ENCODE peak calls at places on chromosome 14, in seven cellular contexts. X, B, V, U, H, Z and J are unnamed samples.

GRCh38 chr14:61662437-61663311 is 32.6 kb upstream of the HIF1A start:
- DNase-seq in X (peak), B (peak), V (peak), U (no peak), H (peak), Z (peak), J (peak)

GRCh38 chr14:23559010-23559920 is 3.2 kb downstream of the THTPA start:
- DNase-seq in X (no peak), B (no peak), V (peak), U (no peak), H (peak), Z (peak), J (peak)

GRCh38 chr14:63174760-63175191 is 29.5 kb upstream of the RHOJ start:
- DNase-seq in X (peak), B (no peak), V (peak), U (peak), H (peak), Z (peak), J (peak)

GRCh38 chr14:65927871-65928270 is 515.3 kb downstream of the FUT8 start:
- DNase-seq in X (no peak), B (no peak), V (no peak), U (no peak), H (no peak), Z (no peak), J (no peak)

GRCh38 chr14:33916663-33917565 is 34.0 kb downstream of the EGLN3 start:
- DNase-seq in X (no peak), B (no peak), V (no peak), U (no peak), H (peak), Z (no peak), J (no peak)

GRCh38 chr14:53947452-53948180 is 9.0 kb downstream of the BMP4 start:
- DNase-seq in X (no peak), B (no peak), V (peak), U (no peak), H (no peak), Z (no peak), J (peak)

GRCh38 chr14:26528415-26529182 is 69.2 kb downstream of the NOVA1 start:
- DNase-seq in X (no peak), B (no peak), V (no peak), U (no peak), H (no peak), Z (no peak), J (no peak)

GRCh38 chr14:93719234-93719633 is 69.1 kb downstream of the PRIMA1 start:
- DNase-seq in X (no peak), B (no peak), V (no peak), U (no peak), H (no peak), Z (no peak), J (no peak)

GRCh38 chr14:24098927-24099813 is 5.1 kb downstream of the PCK2 start:
- DNase-seq in X (no peak), B (no peak), V (no peak), U (no peak), H (no peak), Z (no peak), J (no peak)

GRCh38 chr14:39372656-39373055 is 59.6 kb downstream of the FBXO33 start:
- DNase-seq in X (no peak), B (no peak), V (no peak), U (no peak), H (no peak), Z (no peak), J (no peak)

GRCh38 chr14:100592461-100592871 is 5.2 kb upstream of the BEGAIN start:
- DNase-seq in X (no peak), B (no peak), V (no peak), U (no peak), H (no peak), Z (no peak), J (no peak)
- TF ChIP-seq JUND in X (no peak), B (no peak), V (no peak), U (no peak), H (no peak), Z (no peak), J (no peak)

GRCh38 chr14:76422662-76423061 is 46.7 kb downstream of the ESRRB start:
- DNase-seq in X (no peak), B (no peak), V (no peak), U (no peak), H (no peak), Z (no peak), J (no peak)

GRCh38 chr14:76420827-76421226 is 44.9 kb downstream of the ESRRB start:
- DNase-seq in X (no peak), B (no peak), V (no peak), U (no peak), H (no peak), Z (no peak), J (no peak)

GRCh38 chr14:76419399-76419798 is 43.5 kb downstream of the ESRRB start:
- DNase-seq in X (no peak), B (no peak), V (no peak), U (no peak), H (no peak), Z (no peak), J (no peak)

GRCh38 chr14:76423534-76423933 is 47.6 kb downstream of the ESRRB start:
- DNase-seq in X (no peak), B (no peak), V (peak), U (no peak), H (no peak), Z (no peak), J (no peak)

GRCh38 chr14:76421662-76422061 is 45.7 kb downstream of the ESRRB start:
- DNase-seq in X (no peak), B (no peak), V (no peak), U (no peak), H (no peak), Z (peak), J (no peak)
- TF ChIP-seq JUND in X (no peak), B (no peak), V (no peak), U (no peak), H (no peak), Z (no peak), J (no peak)

GRCh38 chr14:105746124-105746514 is 219.7 kb downstream of the TMEM121 start:
- DNase-seq in X (no peak), B (no peak), V (no peak), U (no peak), H (no peak), Z (no peak), J (no peak)
- TF ChIP-seq JUND in X (no peak), B (no peak), V (no peak), U (no peak), H (no peak), Z (no peak), J (no peak)

DNA sequence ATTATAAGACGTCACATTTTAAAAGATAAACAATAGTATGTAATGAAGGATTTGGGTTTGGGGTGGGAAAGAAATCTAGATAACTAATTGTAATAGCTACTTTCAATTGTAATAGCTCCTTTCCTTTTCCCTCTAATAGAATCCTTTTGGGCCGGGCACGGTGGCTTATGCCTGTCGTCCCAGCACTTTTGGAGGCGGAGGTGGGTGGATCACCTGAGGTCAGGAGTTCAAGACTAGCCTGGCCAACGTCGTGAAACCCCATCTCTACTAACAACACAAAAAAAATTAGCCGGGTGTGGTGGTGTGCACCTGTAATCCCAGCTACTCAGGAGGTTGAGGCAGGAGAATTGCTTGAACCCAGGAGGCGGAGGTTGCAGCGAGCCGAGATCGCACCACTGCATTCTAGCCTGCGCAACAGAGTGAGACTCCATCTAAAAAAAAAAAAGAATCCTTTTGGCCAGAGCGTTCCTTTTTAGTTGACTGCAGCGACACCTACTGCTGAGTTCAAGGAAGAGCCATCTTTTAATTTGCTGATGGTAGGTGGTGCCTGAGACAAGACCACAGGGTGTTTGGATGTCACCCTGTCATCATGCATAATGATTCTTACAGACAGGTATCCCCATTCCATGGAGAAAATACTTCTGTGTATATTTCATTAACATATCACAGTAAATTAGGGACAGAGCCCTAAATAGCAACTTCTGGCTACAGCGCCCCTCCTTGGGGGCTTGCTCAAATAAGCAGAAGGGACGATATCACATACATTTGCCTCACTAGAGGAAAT is 79.5 kb downstream of the ARMH4 start:
- DNase-seq in X (peak), B (peak), V (peak), U (no peak), H (peak), Z (peak), J (peak)
- TF ChIP-seq JUND in X (no peak), B (no peak), V (no peak), U (no peak), H (no peak), Z (no peak), J (no peak)

DNA sequence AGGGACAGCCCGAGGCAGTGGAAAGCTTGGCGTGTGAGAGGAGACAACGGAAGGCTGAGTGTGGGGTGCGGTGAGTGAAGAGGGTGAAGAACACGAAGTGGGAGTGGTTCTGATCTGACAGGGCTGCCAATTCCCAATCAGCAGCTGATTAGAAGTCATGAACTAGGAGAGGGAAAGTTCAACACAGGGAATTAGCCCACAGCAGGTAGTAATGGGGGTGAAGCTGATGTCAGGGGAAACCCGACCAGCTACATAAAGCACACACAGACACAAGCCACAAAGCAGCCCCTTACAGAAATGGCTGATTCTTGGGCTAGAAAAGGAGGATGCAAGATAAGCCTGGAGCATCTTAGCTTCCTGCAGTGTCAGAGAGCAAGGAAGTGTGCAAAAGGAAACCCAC is 47.5 kb upstream of the TCL1A start:
- DNase-seq in X (no peak), B (no peak), V (no peak), U (no peak), H (no peak), Z (no peak), J (no peak)
- TF ChIP-seq JUND in X (no peak), B (no peak), V (no peak), U (no peak), H (no peak), Z (no peak), J (no peak)

DNA sequence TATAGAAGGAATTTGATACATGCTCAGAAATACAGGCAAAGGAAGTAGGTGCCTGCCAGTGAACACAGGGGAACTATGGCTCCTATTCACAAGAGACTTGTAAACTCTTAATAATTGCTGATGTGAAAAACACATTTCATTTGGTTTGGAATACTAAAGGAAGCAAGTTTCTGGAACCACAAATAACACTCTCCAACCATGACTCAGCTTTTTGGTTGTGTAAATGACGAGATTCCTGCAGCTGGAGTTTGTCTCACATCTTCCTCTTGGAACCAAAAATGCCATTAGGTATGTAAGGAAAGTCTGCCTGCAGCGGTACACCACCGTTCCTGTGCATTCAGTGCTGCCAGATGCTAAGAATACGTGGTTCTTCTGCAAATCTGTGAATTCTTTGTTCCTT is 4.5 kb upstream of the OR11H6 start:
- DNase-seq in X (no peak), B (no peak), V (no peak), U (no peak), H (no peak), Z (no peak), J (peak)
- TF ChIP-seq JUND in X (no peak), B (no peak), V (no peak), U (no peak), H (no peak), Z (no peak), J (no peak)

GRCh38 chr14:98701377-98701776 is 570.6 kb downstream of the BCL11B start:
- DNase-seq in X (no peak), B (no peak), V (no peak), U (no peak), H (no peak), Z (no peak), J (no peak)

GRCh38 chr14:98695809-98696208 is 576.2 kb downstream of the BCL11B start:
- DNase-seq in X (no peak), B (no peak), V (no peak), U (no peak), H (no peak), Z (no peak), J (no peak)

GRCh38 chr14:98704441-98704840 is 567.6 kb downstream of the BCL11B start:
- DNase-seq in X (no peak), B (no peak), V (no peak), U (no peak), H (no peak), Z (no peak), J (no peak)

GRCh38 chr14:98698341-98698740 is 573.7 kb downstream of the BCL11B start:
- DNase-seq in X (no peak), B (no peak), V (no peak), U (no peak), H (no peak), Z (no peak), J (no peak)

DNA sequence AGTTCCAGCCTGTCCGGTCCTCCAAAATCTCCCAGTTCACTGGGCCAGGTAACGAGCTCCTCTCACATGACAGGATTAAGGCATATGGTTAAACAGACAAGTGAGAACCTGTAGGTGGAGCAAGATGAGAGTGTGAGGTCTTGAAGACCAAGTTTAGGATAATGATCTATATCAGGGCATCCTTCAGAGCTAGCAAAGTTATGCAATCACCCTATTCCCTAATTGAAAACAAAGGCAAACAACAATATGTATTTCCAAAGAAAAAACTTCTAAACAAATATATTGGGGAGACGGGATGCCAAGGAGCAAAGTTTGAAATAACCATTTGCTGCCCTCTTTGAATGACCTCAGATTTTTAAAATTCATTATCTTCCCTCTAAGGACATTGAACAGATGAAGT is 571.2 kb downstream of the BCL11B start:
- DNase-seq in X (no peak), B (no peak), V (no peak), U (no peak), H (no peak), Z (no peak), J (no peak)
- TF ChIP-seq JUND in X (no peak), B (no peak), V (no peak), U (no peak), H (no peak), Z (no peak), J (no peak)

GRCh38 chr14:74860179-74860578 is 15.8 kb downstream of the PROX2 start:
- DNase-seq in X (no peak), B (no peak), V (no peak), U (no peak), H (no peak), Z (no peak), J (no peak)
- TF ChIP-seq JUND in X (no peak), B (no peak), V (no peak), U (no peak), H (no peak), Z (no peak), J (no peak)

GRCh38 chr14:36810209-36810608 is 148.5 kb downstream of the PAX9 start:
- DNase-seq in X (no peak), B (no peak), V (no peak), U (no peak), H (no peak), Z (no peak), J (no peak)

GRCh38 chr14:36807727-36808126 is 146.1 kb downstream of the PAX9 start:
- DNase-seq in X (no peak), B (no peak), V (no peak), U (no peak), H (no peak), Z (no peak), J (no peak)

GRCh38 chr14:36805116-36805515 is 143.5 kb downstream of the PAX9 start:
- DNase-seq in X (no peak), B (no peak), V (no peak), U (no peak), H (no peak), Z (no peak), J (no peak)
- TF ChIP-seq JUND in X (no peak), B (no peak), V (no peak), U (no peak), H (no peak), Z (no peak), J (no peak)

GRCh38 chr14:103728721-103729120 is 13.1 kb downstream of the ZFYVE21 start:
- DNase-seq in X (no peak), B (no peak), V (no peak), U (no peak), H (no peak), Z (no peak), J (peak)
- TF ChIP-seq JUND in X (no peak), B (no peak), V (no peak), U (no peak), H (no peak), Z (no peak), J (no peak)